ENCODE peak calls at places on chromosomes 5 and 9, in ten cellular contexts. One of them, this sample, is unnamed.

GRCh38 chr5:132840896-132841818 is 10.7 kb upstream of the SHROOM1 start:
- DNase-seq in tibial artery: no peak
- DNase-seq in GM23338: no peak
- DNase-seq in dorsolateral prefrontal cortex: no peak
- DNase-seq in uterus: no peak
- DNase-seq in HFF-Myc: no peak
- DNase-seq in AG04450: no peak
- DNase-seq in choroid plexus epithelial cell: peak
- DNase-seq in lung: peak
- DNase-seq in pancreas: no peak
- DNase-seq in this sample: no peak

GRCh38 chr9:136856541-136857141 is 4.5 kb downstream of the MAMDC4 start:
- DNase-seq in AG04450: no peak
- DNase-seq in GM23338: no peak
- DNase-seq in uterus: no peak
- DNase-seq in dorsolateral prefrontal cortex: peak
- DNase-seq in lung: no peak
- DNase-seq in pancreas: peak
- DNase-seq in HFF-Myc: no peak
- DNase-seq in choroid plexus epithelial cell: no peak
- DNase-seq in tibial artery: no peak
- DNase-seq in this sample: no peak

GRCh38 chr9:131116281-131117101 is 8.9 kb upstream of the NUP214 start:
- DNase-seq in tibial artery: no peak
- DNase-seq in GM23338: no peak
- DNase-seq in HFF-Myc: no peak
- DNase-seq in dorsolateral prefrontal cortex: no peak
- DNase-seq in AG04450: no peak
- DNase-seq in lung: no peak
- DNase-seq in choroid plexus epithelial cell: no peak
- DNase-seq in pancreas: no peak
- DNase-seq in uterus: peak
- DNase-seq in this sample: no peak

GRCh38 chr9:15306757-15307522 is at the start of gene TTC39B:
- DNase-seq in lung: peak
- DNase-seq in AG04450: peak
- DNase-seq in tibial artery: peak
- DNase-seq in uterus: peak
- DNase-seq in HFF-Myc: peak
- DNase-seq in pancreas: peak
- DNase-seq in dorsolateral prefrontal cortex: peak
- DNase-seq in GM23338: peak
- DNase-seq in choroid plexus epithelial cell: peak
- DNase-seq in this sample: peak

GRCh38 chr9:92769276-92769675 is 4.6 kb upstream of the BICD2 start:
- DNase-seq in HFF-Myc: no peak
- DNase-seq in lung: no peak
- DNase-seq in AG04450: no peak
- DNase-seq in dorsolateral prefrontal cortex: no peak
- DNase-seq in pancreas: no peak
- DNase-seq in uterus: no peak
- DNase-seq in choroid plexus epithelial cell: no peak
- DNase-seq in tibial artery: no peak
- DNase-seq in GM23338: no peak
- DNase-seq in this sample: no peak

GRCh38 chr5:68139601-68140441 is 75.7 kb upstream of the PIK3R1 start:
- DNase-seq in tibial artery: no peak
- DNase-seq in pancreas: no peak
- DNase-seq in choroid plexus epithelial cell: no peak
- DNase-seq in GM23338: no peak
- DNase-seq in dorsolateral prefrontal cortex: no peak
- DNase-seq in uterus: no peak
- DNase-seq in AG04450: no peak
- DNase-seq in lung: no peak
- DNase-seq in HFF-Myc: no peak
- DNase-seq in this sample: no peak

GRCh38 chr9:68507098-68507795 is 33.4 kb downstream of the TMEM252 start:
- DNase-seq in HFF-Myc: no peak
- DNase-seq in uterus: peak
- DNase-seq in GM23338: peak
- DNase-seq in choroid plexus epithelial cell: peak
- DNase-seq in tibial artery: no peak
- DNase-seq in AG04450: no peak
- DNase-seq in dorsolateral prefrontal cortex: no peak
- DNase-seq in lung: no peak
- DNase-seq in pancreas: no peak
- DNase-seq in this sample: no peak

GRCh38 chr9:115362101-115362500 is 244.1 kb upstream of the TNC start:
- DNase-seq in lung: no peak
- DNase-seq in GM23338: no peak
- DNase-seq in tibial artery: no peak
- DNase-seq in HFF-Myc: no peak
- DNase-seq in dorsolateral prefrontal cortex: no peak
- DNase-seq in uterus: no peak
- DNase-seq in pancreas: no peak
- DNase-seq in AG04450: no peak
- DNase-seq in choroid plexus epithelial cell: no peak
- DNase-seq in this sample: no peak

GRCh38 chr5:115333164-115333563 is 36.7 kb upstream of the CCDC112 start:
- DNase-seq in dorsolateral prefrontal cortex: no peak
- DNase-seq in AG04450: no peak
- DNase-seq in pancreas: no peak
- DNase-seq in GM23338: no peak
- DNase-seq in tibial artery: no peak
- DNase-seq in lung: no peak
- DNase-seq in uterus: no peak
- DNase-seq in choroid plexus epithelial cell: peak
- DNase-seq in HFF-Myc: no peak
- DNase-seq in this sample: no peak

GRCh38 chr5:146060221-146060585 is 45.2 kb downstream of the PLAC8L1 start:
- DNase-seq in dorsolateral prefrontal cortex: no peak
- DNase-seq in AG04450: no peak
- DNase-seq in choroid plexus epithelial cell: no peak
- DNase-seq in pancreas: no peak
- DNase-seq in HFF-Myc: no peak
- DNase-seq in tibial artery: no peak
- DNase-seq in GM23338: no peak
- DNase-seq in lung: no peak
- DNase-seq in uterus: no peak
- DNase-seq in this sample: no peak

GRCh38 chr9:136485049-136485647 is 2.3 kb upstream of the SEC16A start:
- DNase-seq in HFF-Myc: peak
- DNase-seq in tibial artery: peak
- DNase-seq in dorsolateral prefrontal cortex: peak
- DNase-seq in GM23338: peak
- DNase-seq in choroid plexus epithelial cell: peak
- DNase-seq in uterus: peak
- DNase-seq in AG04450: peak
- DNase-seq in lung: peak
- DNase-seq in pancreas: peak
- DNase-seq in this sample: peak

GRCh38 chr5:125486634-125487033 is 740.2 kb upstream of the ZNF608 start:
- DNase-seq in HFF-Myc: no peak
- DNase-seq in tibial artery: no peak
- DNase-seq in dorsolateral prefrontal cortex: no peak
- DNase-seq in pancreas: no peak
- DNase-seq in uterus: no peak
- DNase-seq in lung: no peak
- DNase-seq in AG04450: no peak
- DNase-seq in choroid plexus epithelial cell: peak
- DNase-seq in GM23338: no peak
- DNase-seq in this sample: no peak

GRCh38 chr9:76297721-76298239 is 96.4 kb downstream of the RFK start:
- DNase-seq in dorsolateral prefrontal cortex: no peak
- DNase-seq in HFF-Myc: peak
- DNase-seq in AG04450: no peak
- DNase-seq in pancreas: no peak
- DNase-seq in tibial artery: peak
- DNase-seq in lung: no peak
- DNase-seq in choroid plexus epithelial cell: peak
- DNase-seq in uterus: peak
- DNase-seq in GM23338: no peak
- DNase-seq in this sample: no peak

GRCh38 chr9:96720435-96720834 is 57.5 kb downstream of the ZNF510 start:
- DNase-seq in pancreas: no peak
- DNase-seq in uterus: no peak
- DNase-seq in lung: no peak
- DNase-seq in dorsolateral prefrontal cortex: no peak
- DNase-seq in HFF-Myc: no peak
- DNase-seq in AG04450: no peak
- DNase-seq in choroid plexus epithelial cell: no peak
- DNase-seq in tibial artery: no peak
- DNase-seq in GM23338: no peak
- DNase-seq in this sample: no peak

DNA sequence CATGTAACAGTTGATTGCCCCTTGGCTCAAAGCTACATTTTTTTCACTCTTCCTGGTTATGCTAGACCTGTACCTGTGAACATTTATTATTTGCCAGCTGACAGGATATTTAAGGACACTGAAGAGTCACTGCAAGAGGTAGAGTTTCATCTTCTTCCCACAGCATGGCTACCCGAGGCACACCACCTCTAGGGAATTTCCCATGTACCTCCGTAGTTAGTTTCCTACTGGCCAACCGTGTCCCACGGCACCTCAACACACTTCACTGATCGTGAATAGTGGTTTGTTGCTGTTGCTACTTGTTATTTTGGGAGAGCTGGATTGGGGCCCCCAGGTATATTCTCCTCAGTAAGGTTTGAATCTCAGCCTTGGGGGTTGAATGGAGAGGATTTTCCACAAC is 648.6 kb downstream of the SEMA5A start:
- DNase-seq in tibial artery: no peak
- DNase-seq in pancreas: no peak
- DNase-seq in GM23338: no peak
- DNase-seq in lung: no peak
- DNase-seq in uterus: no peak
- DNase-seq in dorsolateral prefrontal cortex: no peak
- DNase-seq in AG04450: no peak
- DNase-seq in HFF-Myc: no peak
- DNase-seq in choroid plexus epithelial cell: no peak
- DNase-seq in this sample: no peak
- TF ChIP-seq CTCF in tibial artery: no peak
- TF ChIP-seq CTCF in pancreas: no peak
- TF ChIP-seq CTCF in GM23338: no peak
- TF ChIP-seq CTCF in lung: no peak
- TF ChIP-seq CTCF in uterus: no peak
- TF ChIP-seq CTCF in dorsolateral prefrontal cortex: no peak
- TF ChIP-seq CTCF in AG04450: no peak
- TF ChIP-seq CTCF in HFF-Myc: no peak
- TF ChIP-seq CTCF in choroid plexus epithelial cell: no peak
- TF ChIP-seq CTCF in this sample: no peak

DNA sequence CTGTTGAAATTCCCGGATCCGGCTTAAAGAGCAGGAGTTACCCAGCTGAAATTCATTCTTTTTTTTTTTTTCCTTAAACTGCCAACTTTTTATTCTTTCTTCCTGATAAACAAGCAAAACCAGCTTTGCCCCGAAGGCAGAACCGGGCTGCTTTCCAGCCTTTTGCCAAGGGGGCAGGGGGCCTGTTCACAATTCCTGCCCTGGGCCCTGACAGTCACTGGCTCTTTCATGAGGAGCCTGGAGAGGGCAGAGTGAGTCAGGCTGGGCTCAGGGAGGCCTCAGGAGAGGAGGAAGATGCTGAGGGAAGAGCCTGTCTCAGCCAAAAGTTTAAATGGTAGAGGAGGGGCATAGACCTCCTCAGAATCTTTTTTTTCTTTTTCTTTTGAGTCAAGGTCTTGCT is 4.8 kb downstream of the GLIPR2 start:
- DNase-seq in choroid plexus epithelial cell: peak
- DNase-seq in HFF-Myc: no peak
- DNase-seq in GM23338: peak
- DNase-seq in uterus: peak
- DNase-seq in pancreas: peak
- DNase-seq in dorsolateral prefrontal cortex: no peak
- DNase-seq in AG04450: no peak
- DNase-seq in tibial artery: no peak
- DNase-seq in lung: no peak
- DNase-seq in this sample: no peak
- TF ChIP-seq CTCF in choroid plexus epithelial cell: peak
- TF ChIP-seq CTCF in HFF-Myc: peak
- TF ChIP-seq CTCF in GM23338: peak
- TF ChIP-seq CTCF in uterus: peak
- TF ChIP-seq CTCF in pancreas: no peak
- TF ChIP-seq CTCF in dorsolateral prefrontal cortex: no peak
- TF ChIP-seq CTCF in AG04450: peak
- TF ChIP-seq CTCF in tibial artery: peak
- TF ChIP-seq CTCF in lung: no peak
- TF ChIP-seq CTCF in this sample: peak

DNA sequence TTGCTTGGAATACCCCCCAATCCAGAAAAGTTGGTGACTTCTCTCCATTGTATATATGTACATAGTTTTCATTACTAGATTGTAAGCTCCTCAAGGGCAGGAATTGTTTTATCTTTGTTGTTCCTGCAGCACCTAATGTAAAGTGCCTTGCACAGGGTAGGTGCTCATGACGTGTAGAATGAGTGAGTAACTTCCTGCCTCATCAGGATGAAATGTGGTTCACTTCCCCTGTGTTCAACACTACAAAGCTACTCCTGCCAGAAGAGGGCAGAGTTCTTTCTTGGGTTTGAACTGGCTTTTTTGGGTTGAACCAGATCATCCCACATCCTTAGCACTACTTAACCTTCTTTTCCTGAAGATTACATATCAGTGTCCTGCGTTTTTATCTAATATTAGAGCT is 23.9 kb downstream of the GTF3C4 start:
- DNase-seq in pancreas: no peak
- DNase-seq in tibial artery: no peak
- DNase-seq in uterus: no peak
- DNase-seq in choroid plexus epithelial cell: peak
- DNase-seq in lung: no peak
- DNase-seq in dorsolateral prefrontal cortex: no peak
- DNase-seq in HFF-Myc: no peak
- DNase-seq in AG04450: no peak
- DNase-seq in GM23338: peak
- DNase-seq in this sample: no peak
- TF ChIP-seq CTCF in pancreas: no peak
- TF ChIP-seq CTCF in tibial artery: no peak
- TF ChIP-seq CTCF in uterus: no peak
- TF ChIP-seq CTCF in choroid plexus epithelial cell: peak
- TF ChIP-seq CTCF in lung: no peak
- TF ChIP-seq CTCF in dorsolateral prefrontal cortex: no peak
- TF ChIP-seq CTCF in HFF-Myc: peak
- TF ChIP-seq CTCF in AG04450: peak
- TF ChIP-seq CTCF in GM23338: peak
- TF ChIP-seq CTCF in this sample: peak

GRCh38 chr5:103721183-103721582 is 158.6 kb upstream of the NUDT12 start:
- DNase-seq in HFF-Myc: no peak
- DNase-seq in lung: no peak
- DNase-seq in dorsolateral prefrontal cortex: no peak
- DNase-seq in choroid plexus epithelial cell: no peak
- DNase-seq in pancreas: no peak
- DNase-seq in uterus: no peak
- DNase-seq in tibial artery: no peak
- DNase-seq in GM23338: no peak
- DNase-seq in AG04450: no peak
- DNase-seq in this sample: no peak

DNA sequence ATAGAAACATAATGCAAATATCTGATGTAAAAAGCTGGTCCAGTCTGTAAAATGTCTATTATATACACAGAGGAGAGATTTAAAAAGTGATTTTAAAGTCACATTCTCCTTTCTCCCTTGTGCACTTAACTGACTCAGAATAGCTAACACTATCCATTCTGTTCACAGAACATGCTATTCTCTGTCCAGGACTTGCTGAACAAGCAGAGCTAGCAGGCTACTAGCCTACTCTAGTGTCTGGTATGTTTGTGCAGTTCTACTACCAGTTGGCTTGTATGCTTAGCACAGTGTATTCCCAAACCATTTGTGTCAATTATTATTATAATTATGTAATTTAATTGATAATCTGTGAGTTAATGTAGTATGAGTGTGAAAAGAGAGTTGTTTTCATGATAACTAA is 161.7 kb upstream of the NUDT12 start:
- DNase-seq in HFF-Myc: no peak
- DNase-seq in uterus: no peak
- DNase-seq in pancreas: no peak
- DNase-seq in GM23338: no peak
- DNase-seq in choroid plexus epithelial cell: peak
- DNase-seq in AG04450: no peak
- DNase-seq in dorsolateral prefrontal cortex: no peak
- DNase-seq in tibial artery: no peak
- DNase-seq in lung: no peak
- DNase-seq in this sample: no peak
- TF ChIP-seq CTCF in HFF-Myc: no peak
- TF ChIP-seq CTCF in uterus: no peak
- TF ChIP-seq CTCF in pancreas: no peak
- TF ChIP-seq CTCF in GM23338: no peak
- TF ChIP-seq CTCF in choroid plexus epithelial cell: no peak
- TF ChIP-seq CTCF in AG04450: no peak
- TF ChIP-seq CTCF in dorsolateral prefrontal cortex: no peak
- TF ChIP-seq CTCF in tibial artery: no peak
- TF ChIP-seq CTCF in lung: no peak
- TF ChIP-seq CTCF in this sample: no peak